ENCODE peak calls at places on chromosomes 12 and 14, in six cellular contexts. P is stimulated activated CD4-positive, alpha-beta T cell treated with anti-CD3 and anti-CD28 coated beads, Interleukin-12 subunit alpha, Interleukin-12 subunit beta, amount 100 ng/mL, for 48 hours; H is AG09319; R is RCC 7860; I is astrocyte of the spinal cord; U is Right ventricle myocardium superior. J is an unnamed sample.

GRCh38 chr12:122850048-122850445 is 14.8 kb downstream of the HIP1R start:
- DNase-seq in P (no peak), H (no peak), R (no peak), I (no peak), U (no peak), J (no peak)

GRCh38 chr12:110233212-110233903 is 47.7 kb upstream of the ATP2A2 start:
- DNase-seq in P (no peak), H (no peak), R (no peak), I (no peak), U (no peak), J (no peak)

GRCh38 chr12:124747426-124748161 is 116.1 kb downstream of the SCARB1 start:
- DNase-seq in P (no peak), H (no peak), R (peak), I (peak), U (peak), J (no peak)

GRCh38 chr12:11729008-11729407 is 79.5 kb downstream of the ETV6 start:
- DNase-seq in P (no peak), H (no peak), R (no peak), I (no peak), U (no peak), J (no peak)

GRCh38 chr14:55256586-55256985 is 14.6 kb upstream of the FBXO34 start:
- DNase-seq in P (no peak), H (no peak), R (no peak), I (no peak), U (no peak), J (no peak)

GRCh38 chr14:64786296-64787149 is 82.3 kb downstream of the PLEKHG3 start:
- DNase-seq in P (no peak), H (no peak), R (no peak), I (peak), U (peak), J (no peak)

GRCh38 chr12:104354167-104354867 is 50.8 kb downstream of the EID3 start:
- DNase-seq in P (no peak), H (no peak), R (no peak), I (no peak), U (no peak), J (no peak)

GRCh38 chr12:90851800-90852718 is 102.9 kb downstream of the CCER1 start:
- DNase-seq in P (no peak), H (no peak), R (no peak), I (no peak), U (no peak), J (no peak)

GRCh38 chr14:21070610-21071224 is 613 bp downstream of the ARHGEF40 start:
- DNase-seq in P (no peak), H (no peak), R (peak), I (peak), U (peak), J (peak)

GRCh38 chr12:6722863-6723262 is 983 bp upstream of the COPS7A start:
- DNase-seq in P (no peak), H (no peak), R (no peak), I (no peak), U (no peak), J (no peak)

GRCh38 chr12:13339538-13339937 is 143.0 kb downstream of the EMP1 start:
- DNase-seq in P (no peak), H (no peak), R (peak), I (no peak), U (no peak), J (no peak)

GRCh38 chr12:104569348-104570173 is 112.8 kb downstream of the CHST11 start:
- DNase-seq in P (no peak), H (no peak), R (no peak), I (no peak), U (peak), J (peak)

GRCh38 chr14:28609228-28609828 is 157.3 kb upstream of the FOXG1 start:
- DNase-seq in P (no peak), H (peak), R (peak), I (peak), U (no peak), J (no peak)

GRCh38 chr12:15435597-15435996 is 113.3 kb downstream of the PTPRO start:
- DNase-seq in P (no peak), H (no peak), R (no peak), I (peak), U (no peak), J (no peak)

GRCh38 chr12:105783983-105784947 is 354.5 kb downstream of the NUAK1 start:
- DNase-seq in P (no peak), H (no peak), R (no peak), I (no peak), U (peak), J (no peak)

GRCh38 chr12:52506858-52507715 is 13.1 kb downstream of the KRT5 start:
- DNase-seq in P (no peak), H (peak), R (peak), I (peak), U (no peak), J (no peak)

GRCh38 chr12:108804361-108804949 is 52.9 kb downstream of the SSH1 start:
- DNase-seq in P (no peak), H (peak), R (no peak), I (peak), U (peak), J (no peak)

GRCh38 chr14:68925373-68925772 is 53.7 kb downstream of the ACTN1 start:
- DNase-seq in P (no peak), H (no peak), R (no peak), I (no peak), U (no peak), J (no peak)

GRCh38 chr14:22644305-22644635 is at the start of gene OR6J1:
- DNase-seq in P (no peak), H (no peak), R (no peak), I (no peak), U (no peak), J (no peak)

GRCh38 chr12:122421263-122421814 is 1.1 kb downstream of the CLIP1 start:
- DNase-seq in P (no peak), H (peak), R (peak), I (peak), U (no peak), J (peak)

GRCh38 chr14:94132285-94132887 is 3.0 kb upstream of the IFI27L2 start:
- DNase-seq in P (peak), H (no peak), R (peak), I (peak), U (no peak), J (peak)

GRCh38 chr14:92039720-92040430 is at the start of gene TRIP11:
- DNase-seq in P (peak), H (peak), R (peak), I (peak), U (peak), J (peak)

GRCh38 chr12:131038961-131039360 is 85.3 kb downstream of the ADGRD1 start:
- DNase-seq in P (no peak), H (no peak), R (no peak), I (no peak), U (no peak), J (no peak)

J was measured in central memory CD4-positive, alpha-beta T cell.